ENCODE peak calls at places on chromosomes 1 and 21, in ten cellular contexts. B is left ventricle myocardium inferior; Z is SK-N-SH; J is fibroblast of lung; W is left lung; A is uterus; T is naive thymus-derived CD4-positive, alpha-beta T cell; N is A673; M is Peyer's patch; D is A549. E is an unnamed sample. For H3K4me1, the result is how much of the 10 kb centered on the place peaks cover.

GRCh38 chr1:85576256-85576641 is 4.3 kb upstream of the CCN1 start:
- DNase-seq in D (no peak), B (no peak), M (no peak), A (no peak), J (no peak), Z (no peak), N (no peak), W (no peak), T (no peak), E (no peak)

GRCh38 chr1:227562037-227562436 is 1.3 kb upstream of the ZNF678 start:
- DNase-seq in J (no peak), D (no peak), Z (peak), A (no peak), W (no peak), M (no peak), B (no peak), N (no peak), T (no peak), E (no peak)

GRCh38 chr21:26840912-26841311 is 4.3 kb downstream of the ADAMTS1 start:
- DNase-seq in D (peak), W (no peak), T (no peak), A (peak), N (peak), Z (peak), B (peak), M (no peak), J (peak), E (no peak)

GRCh38 chr1:157691285-157691920 is 9.2 kb downstream of the FCRL3 start:
- DNase-seq in J (peak), N (peak), W (no peak), B (no peak), Z (peak), T (no peak), D (peak), M (no peak), A (no peak), E (no peak)

GRCh38 chr1:174812656-174813055 is 187.1 kb upstream of the CACYBP start:
- DNase-seq in W (no peak), T (no peak), Z (no peak), A (no peak), M (no peak), B (no peak), N (no peak), J (no peak), D (peak), E (no peak)

GRCh38 chr21:31894441-31894840 is 21.6 kb downstream of the HUNK start:
- DNase-seq in D (no peak), B (no peak), M (no peak), J (no peak), W (no peak), Z (peak), T (no peak), A (no peak), N (no peak), E (no peak)

GRCh38 chr1:66182551-66183178 is 351.3 kb upstream of the SGIP1 start:
- DNase-seq in T (peak), A (peak), B (no peak), D (peak), Z (peak), M (no peak), N (peak), J (peak), W (no peak), E (no peak)

GRCh38 chr1:113684153-113684541 is 75.1 kb downstream of the PHTF1 start:
- DNase-seq in A (peak), N (no peak), D (no peak), B (peak), Z (peak), W (peak), T (no peak), M (peak), J (peak), E (no peak)

GRCh38 chr21:16353764-16354163 is 624.0 kb downstream of the USP25 start:
- DNase-seq in W (no peak), J (no peak), D (no peak), N (no peak), M (no peak), T (no peak), A (no peak), B (no peak), Z (no peak), E (no peak)

GRCh38 chr1:163230827-163231226 is 28.1 kb upstream of the RGS5 start:
- DNase-seq in A (no peak), N (no peak), Z (no peak), J (no peak), M (no peak), D (no peak), W (no peak), B (no peak), T (no peak), E (no peak)

GRCh38 chr1:61925591-61926298 is 183.5 kb downstream of the PATJ start:
- DNase-seq in B (no peak), N (no peak), T (no peak), J (no peak), W (no peak), M (no peak), D (no peak), A (no peak), Z (no peak), E (no peak)

GRCh38 chr1:185531838-185532237 is 202.4 kb upstream of the HMCN1 start:
- DNase-seq in A (no peak), Z (no peak), J (no peak), N (no peak), W (no peak), B (no peak), D (no peak), T (no peak), M (no peak), E (no peak)

GRCh38 chr1:223401873-223402789 is 8.9 kb downstream of the CCDC185 start:
- DNase-seq in W (no peak), Z (no peak), B (no peak), M (no peak), D (peak), N (peak), T (no peak), J (peak), A (no peak), E (no peak)

GRCh38 chr1:52603301-52603675 is 1.1 kb downstream of the GPX7 start:
- DNase-seq in D (no peak), B (no peak), J (no peak), Z (peak), T (no peak), W (no peak), A (no peak), M (no peak), N (no peak), E (no peak)

GRCh38 chr1:41670558-41670957 is 186.1 kb upstream of the EDN2 start:
- DNase-seq in J (peak), N (no peak), D (peak), M (no peak), T (no peak), B (no peak), Z (no peak), W (no peak), A (no peak), E (no peak)

GRCh38 chr1:10514490-10515235 is 39.9 kb downstream of the PEX14 start:
- DNase-seq in M (no peak), T (no peak), J (peak), W (no peak), N (peak), A (no peak), B (no peak), D (peak), Z (peak), E (no peak)

GRCh38 chr21:37670883-37671282 is 245.4 kb downstream of the KCNJ6 start:
- DNase-seq in J (peak), M (no peak), T (no peak), W (no peak), N (no peak), B (no peak), A (no peak), D (peak), Z (no peak), E (no peak)

GRCh38 chr1:165324050-165324449 is 32.5 kb downstream of the LMX1A start:
- DNase-seq in M (no peak), D (no peak), Z (no peak), J (no peak), T (no peak), A (no peak), B (no peak), N (no peak), W (no peak), E (no peak)

GRCh38 chr1:109671067-109671466 is 3.2 kb downstream of the GSTM2 start:
- DNase-seq in M (no peak), D (no peak), J (no peak), W (no peak), T (no peak), N (no peak), B (no peak), A (no peak), Z (no peak), E (no peak)

GRCh38 chr1:198913667-198914066 is 274.8 kb downstream of the PTPRC start:
- DNase-seq in D (no peak), Z (no peak), J (no peak), M (no peak), N (no peak), A (no peak), W (no peak), B (peak), T (no peak), E (no peak)

GRCh38 chr1:64962447-64962846 is 3.9 kb downstream of the JAK1 start:
- DNase-seq in A (no peak), B (no peak), T (peak), N (peak), D (no peak), W (no peak), M (peak), J (no peak), Z (no peak), E (no peak)

GRCh38 chr21:41427556-41427955 is 1.5 kb downstream of the MX1 start:
- DNase-seq in M (no peak), J (no peak), N (no peak), A (no peak), W (no peak), D (no peak), Z (no peak), T (no peak), B (no peak), E (no peak)

GRCh38 chr1:17643861-17644703 is 104.6 kb downstream of the ARHGEF10L start:
- DNase-seq in N (no peak), A (no peak), B (no peak), M (no peak), Z (no peak), D (no peak), T (no peak), W (no peak), J (no peak), E (no peak)

GRCh38 chr1:184838374-184838995 is 83.8 kb upstream of the EDEM3 start:
- DNase-seq in B (no peak), J (peak), A (peak), D (peak), T (no peak), Z (peak), M (no peak), W (no peak), N (peak), E (no peak)

GRCh38 chr1:59015708-59016107 is 231.9 kb upstream of the JUN start:
- DNase-seq in J (peak), W (no peak), T (no peak), D (peak), B (no peak), A (peak), Z (no peak), M (no peak), N (no peak), E (no peak)

GRCh38 chr1:28109639-28110038 is 21.2 kb upstream of the EYA3 start:
- DNase-seq in A (no peak), W (no peak), B (no peak), D (no peak), M (no peak), T (no peak), J (no peak), N (no peak), Z (no peak), E (no peak)

GRCh38 chr1:33762099-33762830 is 101.6 kb upstream of the HMGB4 start:
- DNase-seq in W (no peak), Z (no peak), M (no peak), J (peak), A (no peak), T (no peak), D (no peak), B (no peak), N (no peak), E (no peak)

GRCh38 chr1:7386226-7387052 is 384.7 kb upstream of the VAMP3 start:
- DNase-seq in W (no peak), N (no peak), A (no peak), D (no peak), M (peak), B (no peak), J (peak), T (no peak), Z (no peak), E (no peak)

GRCh38 chr1:209382701-209383100 is 200.8 kb upstream of the CAMK1G start:
- DNase-seq in D (no peak), Z (no peak), W (no peak), J (no peak), A (no peak), M (no peak), N (no peak), T (no peak), B (no peak), E (no peak)

GRCh38 chr21:44918581-44919033 is 2.1 kb downstream of the ITGB2 start:
- DNase-seq in M (no peak), A (no peak), B (no peak), D (no peak), T (no peak), W (no peak), J (no peak), Z (no peak), N (no peak), E (peak)
- H3K4me3 ChIP-seq in M (no peak), A (no peak), B (peak), D (no peak), T (peak), W (no peak), J (no peak), Z (no peak), N (no peak), E (peak)

GRCh38 chr1:156502749-156503671 is 2.4 kb upstream of the MEF2D start:
- DNase-seq in B (peak), M (peak), D (peak), W (peak), J (peak), Z (no peak), T (peak), A (peak), N (no peak), E (peak)

GRCh38 chr1:156500578-156500846 is at the start of gene MEF2D:
- DNase-seq in Z (no peak), N (no peak), A (no peak), W (no peak), B (no peak), T (no peak), M (no peak), J (no peak), D (no peak), E (no peak)

GRCh38 chr1:156503672-156504055 is 3.1 kb upstream of the MEF2D start:
- DNase-seq in J (no peak), A (no peak), T (no peak), M (no peak), W (no peak), N (no peak), Z (no peak), B (no peak), D (no peak), E (no peak)

GRCh38 chr1:156500847-156501686 is 492 bp upstream of the MEF2D start:
- DNase-seq in B (peak), W (peak), Z (peak), A (peak), D (peak), N (peak), J (peak), M (peak), T (peak), E (peak)

GRCh38 chr1:156502396-156502748 is 1.8 kb upstream of the MEF2D start:
- DNase-seq in T (no peak), B (no peak), J (no peak), M (no peak), W (peak), A (no peak), D (peak), N (no peak), Z (no peak), E (no peak)
- H3K4me1 ChIP-seq in T (half or more), B (half or more), J (under half), M (under half), W (half or more), A (under half), D (half or more), N (half or more), Z (under half), E (half or more)

DNA sequence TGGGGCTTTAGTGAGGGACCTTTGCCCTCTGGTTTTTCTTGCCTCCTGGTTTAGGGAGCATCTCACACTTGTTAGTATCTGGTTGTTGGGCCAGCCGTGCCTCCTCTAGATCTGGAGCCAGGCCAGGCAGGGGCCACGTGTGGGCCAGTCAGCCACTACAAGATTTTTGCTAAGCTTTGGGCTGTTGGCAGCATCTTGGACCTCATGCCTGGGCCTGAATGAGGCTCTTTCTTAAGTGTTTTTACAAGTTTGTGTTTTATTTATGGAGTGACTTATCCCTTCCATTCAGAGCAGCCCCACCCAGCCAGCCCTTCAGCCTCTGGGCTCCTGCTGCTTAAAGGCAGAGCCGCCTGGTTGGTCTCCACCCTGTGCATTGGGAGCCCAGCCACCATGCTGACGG is 1.6 kb upstream of the SH3BGRL3 start:
- DNase-seq in Z (no peak), B (peak), A (no peak), N (no peak), M (peak), T (no peak), D (no peak), W (peak), J (peak), E (no peak)
- H3K4me3 ChIP-seq in Z (no peak), B (no peak), A (no peak), N (no peak), M (no peak), T (no peak), D (no peak), W (no peak), J (no peak), E (no peak)

GRCh38 chr1:234848972-234849641 is 239.1 kb upstream of the IRF2BP2 start:
- DNase-seq in A (no peak), D (peak), J (peak), T (no peak), B (no peak), Z (no peak), N (no peak), M (no peak), W (no peak), E (no peak)
- H3K4me1 ChIP-seq in A (under half), D (under half), J (under half), T (under half), B (under half), Z (under half), N (under half), M (under half), W (half or more), E (under half)

GRCh38 chr1:230807551-230808267 is 60.5 kb downstream of the CAPN9 start:
- DNase-seq in M (no peak), B (no peak), Z (no peak), A (no peak), T (no peak), D (no peak), W (no peak), J (no peak), N (no peak), E (no peak)
- H3K4me3 ChIP-seq in M (no peak), B (no peak), Z (no peak), A (no peak), T (no peak), D (no peak), W (no peak), J (no peak), N (no peak), E (no peak)

E was measured in upper lobe of right lung.